ENCODE peak calls at places on chromosome 1, in four cellular contexts. One of them, this sample, is unnamed.

GRCh38 chr1:85359874-85360708 is 83.7 kb upstream of the BCL10 start:
- DNase-seq in CD8-positive, alpha-beta memory T cell: no peak
- DNase-seq in left lung: no peak
- DNase-seq in Peyer's patch: no peak
- DNase-seq in this sample: no peak

GRCh38 chr1:216626394-216627067 is 96.7 kb downstream of the ESRRG start:
- DNase-seq in CD8-positive, alpha-beta memory T cell: no peak
- DNase-seq in left lung: no peak
- DNase-seq in Peyer's patch: no peak
- DNase-seq in this sample: no peak

GRCh38 chr1:39917825-39918224 is 16.1 kb upstream of the MYCL start:
- DNase-seq in CD8-positive, alpha-beta memory T cell: no peak
- DNase-seq in left lung: no peak
- DNase-seq in Peyer's patch: no peak
- DNase-seq in this sample: no peak

GRCh38 chr1:154502742-154503111 is 515 bp upstream of the SHE start:
- DNase-seq in CD8-positive, alpha-beta memory T cell: no peak
- DNase-seq in left lung: peak
- DNase-seq in Peyer's patch: no peak
- DNase-seq in this sample: no peak

GRCh38 chr1:53123462-53124129 is 18.8 kb downstream of the SLC1A7 start:
- DNase-seq in CD8-positive, alpha-beta memory T cell: no peak
- DNase-seq in left lung: no peak
- DNase-seq in Peyer's patch: no peak
- DNase-seq in this sample: no peak

GRCh38 chr1:113369040-113369439 is 21.3 kb upstream of the MAGI3 start:
- DNase-seq in CD8-positive, alpha-beta memory T cell: no peak
- DNase-seq in left lung: no peak
- DNase-seq in Peyer's patch: no peak
- DNase-seq in this sample: no peak

GRCh38 chr1:15314328-15315281 is 67.6 kb downstream of the FHAD1 start:
- DNase-seq in CD8-positive, alpha-beta memory T cell: no peak
- DNase-seq in left lung: no peak
- DNase-seq in Peyer's patch: no peak
- DNase-seq in this sample: no peak

GRCh38 chr1:204494281-204495077 is at the start of gene PIK3C2B:
- DNase-seq in CD8-positive, alpha-beta memory T cell: peak
- DNase-seq in left lung: peak
- DNase-seq in Peyer's patch: peak
- DNase-seq in this sample: peak

DNA sequence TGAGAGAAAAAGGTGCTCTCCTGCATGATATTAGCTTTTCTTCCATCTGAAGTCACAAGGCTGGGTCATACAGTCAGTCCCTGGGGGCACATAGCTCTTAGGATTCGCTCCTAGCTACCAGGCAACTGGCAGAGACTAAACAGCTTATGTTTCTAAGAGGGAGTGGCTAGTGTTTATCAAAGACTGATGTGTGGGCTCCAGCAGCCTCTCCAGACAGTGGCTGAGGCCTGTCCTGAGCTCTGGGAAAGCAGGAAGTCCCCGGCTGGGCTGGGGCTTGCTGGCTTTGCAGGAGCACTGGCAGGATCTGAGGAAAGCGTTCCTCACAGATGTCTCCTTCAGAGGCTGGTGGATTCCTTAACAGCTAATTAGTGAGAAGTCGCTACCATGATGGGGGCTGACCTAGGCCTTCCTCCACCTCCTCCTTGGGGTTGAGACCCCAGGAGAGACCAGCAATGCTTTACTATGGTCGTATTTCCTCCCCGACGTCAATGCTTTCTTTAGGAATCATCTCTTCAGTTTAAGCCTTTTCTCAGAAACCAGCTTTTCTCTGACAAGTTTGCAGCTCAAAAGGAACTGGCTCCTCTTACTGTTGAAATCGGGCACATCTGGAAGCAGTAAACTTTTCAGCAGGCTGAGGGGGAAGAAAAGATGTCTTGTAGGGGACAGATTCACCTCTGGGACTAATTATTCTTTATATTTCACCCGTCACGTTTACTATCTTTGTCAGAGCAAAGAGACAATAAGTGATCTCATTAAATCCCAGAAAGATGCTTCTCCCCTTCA is 33.5 kb upstream of the HHAT start:
- DNase-seq in CD8-positive, alpha-beta memory T cell: no peak
- DNase-seq in left lung: no peak
- DNase-seq in Peyer's patch: no peak
- DNase-seq in this sample: no peak
- H3K27ac ChIP-seq in CD8-positive, alpha-beta memory T cell: no peak
- H3K27ac ChIP-seq in left lung: no peak
- H3K27ac ChIP-seq in Peyer's patch: peak
- H3K27ac ChIP-seq in this sample: no peak

DNA sequence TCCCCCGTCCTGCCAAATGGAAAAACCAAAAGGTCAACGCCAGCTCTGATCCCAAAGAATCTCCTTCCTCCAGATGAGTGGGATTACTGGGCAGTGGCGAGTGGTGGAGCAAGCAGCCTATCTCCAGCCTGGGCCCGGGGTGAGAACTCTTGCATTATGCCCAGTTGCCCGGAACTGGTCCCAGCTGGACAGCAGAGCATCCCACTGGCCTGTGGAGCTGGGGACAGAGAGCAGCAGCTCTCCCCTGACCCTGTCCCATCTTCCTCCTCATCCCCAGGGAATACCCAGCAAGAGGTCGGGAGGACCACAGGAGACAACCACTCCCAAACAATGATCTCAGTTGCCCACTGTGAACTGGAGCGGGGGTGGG is 130.5 kb downstream of the TMEM53 start:
- DNase-seq in CD8-positive, alpha-beta memory T cell: no peak
- DNase-seq in left lung: no peak
- DNase-seq in Peyer's patch: no peak
- DNase-seq in this sample: no peak
- H3K27ac ChIP-seq in CD8-positive, alpha-beta memory T cell: no peak
- H3K27ac ChIP-seq in left lung: no peak
- H3K27ac ChIP-seq in Peyer's patch: no peak
- H3K27ac ChIP-seq in this sample: no peak

DNA sequence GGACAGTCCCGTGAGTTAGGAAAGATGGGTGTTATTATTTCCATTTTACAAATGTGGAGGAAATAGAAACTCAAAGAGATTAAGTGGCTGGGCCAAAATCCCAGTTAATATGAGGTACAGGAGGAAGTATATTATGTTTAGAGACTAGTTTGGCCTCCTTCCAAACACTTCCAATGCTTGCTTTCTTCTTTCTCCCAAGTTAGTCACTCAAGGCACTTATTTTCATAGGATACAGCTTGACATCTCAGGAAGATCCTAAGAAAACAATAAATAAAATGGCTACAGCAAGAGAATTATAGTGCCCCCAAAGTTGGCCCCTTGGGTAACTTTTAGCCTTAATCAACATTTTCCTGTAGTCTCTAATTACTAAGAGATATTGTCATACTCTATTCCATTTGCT is 47.5 kb upstream of the IPO9 start:
- DNase-seq in CD8-positive, alpha-beta memory T cell: no peak
- DNase-seq in left lung: no peak
- DNase-seq in Peyer's patch: no peak
- DNase-seq in this sample: no peak
- H3K27ac ChIP-seq in CD8-positive, alpha-beta memory T cell: no peak
- H3K27ac ChIP-seq in left lung: no peak
- H3K27ac ChIP-seq in Peyer's patch: no peak
- H3K27ac ChIP-seq in this sample: no peak

GRCh38 chr1:10528066-10529014 is 53.6 kb downstream of the PEX14 start:
- DNase-seq in CD8-positive, alpha-beta memory T cell: no peak
- DNase-seq in left lung: no peak
- DNase-seq in Peyer's patch: no peak
- DNase-seq in this sample: no peak
- H3K27ac ChIP-seq in CD8-positive, alpha-beta memory T cell: no peak
- H3K27ac ChIP-seq in left lung: peak
- H3K27ac ChIP-seq in Peyer's patch: peak
- H3K27ac ChIP-seq in this sample: no peak

DNA sequence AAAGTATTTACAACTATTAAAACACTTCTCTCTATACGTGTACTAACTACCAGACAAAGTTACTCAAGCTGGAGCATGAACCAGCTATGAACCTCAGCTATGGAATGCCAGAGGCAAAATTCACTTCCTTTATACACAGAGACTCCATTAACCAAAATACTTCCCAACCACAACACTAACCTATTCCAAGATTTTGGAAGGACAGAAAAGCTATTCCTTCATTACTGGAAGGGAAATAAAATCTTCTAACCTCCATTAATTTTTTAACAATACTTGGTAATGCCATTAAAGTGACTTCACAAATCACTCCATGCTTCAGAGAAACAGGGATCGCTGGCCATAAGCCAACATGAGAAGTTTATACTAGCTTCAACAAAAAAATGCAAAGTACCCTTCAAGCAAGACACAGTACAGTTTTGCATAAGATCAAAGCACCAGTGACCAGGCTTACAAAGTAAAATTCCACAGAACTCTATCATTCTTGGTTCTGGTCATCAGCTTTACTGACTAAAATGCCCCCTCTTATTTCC is 58.0 kb downstream of the PUM1 start:
- DNase-seq in CD8-positive, alpha-beta memory T cell: no peak
- DNase-seq in left lung: no peak
- DNase-seq in Peyer's patch: no peak
- DNase-seq in this sample: no peak
- H3K27ac ChIP-seq in CD8-positive, alpha-beta memory T cell: no peak
- H3K27ac ChIP-seq in left lung: no peak
- H3K27ac ChIP-seq in Peyer's patch: no peak
- H3K27ac ChIP-seq in this sample: no peak

GRCh38 chr1:225942574-225942973 is 1.6 kb upstream of the LEFTY2 start:
- DNase-seq in CD8-positive, alpha-beta memory T cell: no peak
- DNase-seq in left lung: no peak
- DNase-seq in Peyer's patch: no peak
- DNase-seq in this sample: no peak

GRCh38 chr1:225941220-225941948 is at the start of gene LEFTY2:
- DNase-seq in CD8-positive, alpha-beta memory T cell: no peak
- DNase-seq in left lung: no peak
- DNase-seq in Peyer's patch: no peak
- DNase-seq in this sample: no peak

GRCh38 chr1:225941949-225942222 is 866 bp upstream of the LEFTY2 start:
- DNase-seq in CD8-positive, alpha-beta memory T cell: no peak
- DNase-seq in left lung: no peak
- DNase-seq in Peyer's patch: no peak
- DNase-seq in this sample: no peak

GRCh38 chr1:225943582-225943981 is 2.6 kb upstream of the LEFTY2 start:
- DNase-seq in CD8-positive, alpha-beta memory T cell: no peak
- DNase-seq in left lung: no peak
- DNase-seq in Peyer's patch: no peak
- DNase-seq in this sample: no peak

DNA sequence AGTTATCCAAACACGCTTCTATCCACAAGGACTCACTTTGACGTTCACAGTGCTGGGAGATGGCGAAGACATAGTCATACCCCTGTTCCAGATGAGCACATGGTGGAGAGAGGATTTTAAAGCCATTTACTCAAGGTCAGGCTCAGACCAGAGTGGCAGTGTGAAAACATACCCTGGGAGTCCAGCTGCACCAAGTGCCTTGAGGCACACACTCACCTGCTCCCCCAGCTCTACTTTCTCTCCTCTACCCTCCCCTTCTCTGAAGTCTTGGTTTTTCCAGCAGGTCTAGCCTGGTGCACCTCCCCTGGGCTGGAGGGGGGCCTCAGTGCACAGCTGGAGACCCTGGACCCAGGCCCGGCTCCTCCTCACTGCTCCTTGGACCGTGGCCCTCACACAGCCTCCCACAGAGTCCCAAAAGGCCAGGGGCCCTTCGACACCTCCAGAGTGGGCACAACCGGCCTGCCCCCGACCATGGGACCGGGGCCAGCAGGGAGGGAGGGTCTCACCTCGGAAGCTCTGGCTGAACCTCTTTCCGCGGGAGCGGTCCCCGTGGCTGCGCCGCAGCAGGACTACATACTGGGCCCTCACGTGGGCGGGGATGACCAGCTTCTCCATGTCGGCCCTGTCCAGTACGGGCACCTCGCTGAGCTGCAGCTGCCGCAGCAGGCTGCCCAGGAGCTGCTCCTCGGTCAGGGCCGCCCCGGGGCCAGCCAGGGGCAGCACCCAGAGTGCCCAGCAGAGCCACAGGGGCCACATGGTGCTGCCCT is 452 bp downstream of the LEFTY2 start:
- DNase-seq in CD8-positive, alpha-beta memory T cell: no peak
- DNase-seq in left lung: no peak
- DNase-seq in Peyer's patch: no peak
- DNase-seq in this sample: no peak
- H3K27ac ChIP-seq in CD8-positive, alpha-beta memory T cell: no peak
- H3K27ac ChIP-seq in left lung: no peak
- H3K27ac ChIP-seq in Peyer's patch: peak
- H3K27ac ChIP-seq in this sample: no peak

GRCh38 chr1:17618558-17619247 is 79.2 kb downstream of the ARHGEF10L start:
- DNase-seq in CD8-positive, alpha-beta memory T cell: no peak
- DNase-seq in left lung: no peak
- DNase-seq in Peyer's patch: no peak
- DNase-seq in this sample: no peak
- H3K27ac ChIP-seq in CD8-positive, alpha-beta memory T cell: no peak
- H3K27ac ChIP-seq in left lung: peak
- H3K27ac ChIP-seq in Peyer's patch: peak
- H3K27ac ChIP-seq in this sample: no peak

GRCh38 chr1:174967845-174968705 is 31.7 kb upstream of the CACYBP start:
- DNase-seq in CD8-positive, alpha-beta memory T cell: no peak
- DNase-seq in left lung: no peak
- DNase-seq in Peyer's patch: no peak
- DNase-seq in this sample: no peak
- H3K27ac ChIP-seq in CD8-positive, alpha-beta memory T cell: peak
- H3K27ac ChIP-seq in left lung: peak
- H3K27ac ChIP-seq in Peyer's patch: peak
- H3K27ac ChIP-seq in this sample: peak

GRCh38 chr1:12627308-12627707 is 9.3 kb upstream of the DHRS3 start:
- DNase-seq in CD8-positive, alpha-beta memory T cell: no peak
- DNase-seq in left lung: no peak
- DNase-seq in Peyer's patch: no peak
- DNase-seq in this sample: no peak

GRCh38 chr1:12630946-12631540 is 12.8 kb upstream of the AADACL4 start:
- DNase-seq in CD8-positive, alpha-beta memory T cell: no peak
- DNase-seq in left lung: no peak
- DNase-seq in Peyer's patch: no peak
- DNase-seq in this sample: no peak

GRCh38 chr1:12629521-12629956 is 11.5 kb upstream of the DHRS3 start:
- DNase-seq in CD8-positive, alpha-beta memory T cell: no peak
- DNase-seq in left lung: no peak
- DNase-seq in Peyer's patch: no peak
- DNase-seq in this sample: no peak

GRCh38 chr1:12631571-12631970 is 12.3 kb upstream of the AADACL4 start:
- DNase-seq in CD8-positive, alpha-beta memory T cell: no peak
- DNase-seq in left lung: no peak
- DNase-seq in Peyer's patch: no peak
- DNase-seq in this sample: no peak

GRCh38 chr1:12629974-12630760 is 12.2 kb upstream of the DHRS3 start:
- DNase-seq in CD8-positive, alpha-beta memory T cell: no peak
- DNase-seq in left lung: no peak
- DNase-seq in Peyer's patch: no peak
- DNase-seq in this sample: no peak
- H3K27ac ChIP-seq in CD8-positive, alpha-beta memory T cell: no peak
- H3K27ac ChIP-seq in left lung: no peak
- H3K27ac ChIP-seq in Peyer's patch: no peak
- H3K27ac ChIP-seq in this sample: no peak

This sample was measured in CD8-positive, alpha-beta T cell.